ENCODE peak calls at places on chromosomes 7 and 10, in nine cellular contexts. B is Caco-2, G is AG04450, J is IMR-90, A is WERI-Rb-1, Q is mammary epithelial cell, I is SJSA1, Z is BJ, N is K562. W is an unnamed sample.

GRCh38 chr7:151115836-151116418 is 29.7 kb downstream of the AGAP3 start:
- DNase-seq in B (no peak), G (no peak), J (no peak), A (no peak), Q (peak; percentile 96), I (no peak), Z (no peak), N (no peak), W (no peak)

GRCh38 chr7:600149-600814 is 80.6 kb upstream of the PDGFA start:
- DNase-seq in B (no peak), G (no peak), J (no peak), A (no peak), Q (no peak), I (no peak), Z (no peak), N (no peak), W (no peak)

GRCh38 chr7:35593896-35594295 is 101.0 kb downstream of the HERPUD2 start:
- DNase-seq in B (peak; percentile 31), G (no peak), J (no peak), A (peak; percentile 40), Q (no peak), I (no peak), Z (no peak), N (peak; percentile 59), W (no peak)

GRCh38 chr7:151491859-151492258 is 27.8 kb downstream of the RHEB start:
- DNase-seq in B (peak; percentile 53), G (peak; percentile 54), J (peak; percentile 90), A (no peak), Q (peak; percentile 86), I (peak; percentile 73), Z (peak; percentile 62), N (no peak), W (peak; percentile 77)

GRCh38 chr7:129017264-129017663 is 37.6 kb downstream of the TNPO3 start:
- DNase-seq in B (no peak), G (no peak), J (no peak), A (no peak), Q (no peak), I (no peak), Z (no peak), N (no peak), W (no peak)

GRCh38 chr7:99571768-99572167 is 13.3 kb downstream of the ZNF655 start:
- DNase-seq in B (no peak), G (no peak), J (no peak), A (no peak), Q (no peak), I (no peak), Z (no peak), N (no peak), W (no peak)

GRCh38 chr10:11125004-11125403 is 107.3 kb downstream of the CELF2 start:
- DNase-seq in B (no peak), G (no peak), J (no peak), A (no peak), Q (no peak), I (no peak), Z (no peak), N (no peak), W (no peak)

GRCh38 chr7:142482899-142483658 is 225.2 kb upstream of the PRSS58 start:
- DNase-seq in B (peak; percentile 63), G (no peak), J (peak; percentile 66), A (peak; percentile 76), Q (peak; percentile 27), I (peak; percentile 37), Z (no peak), N (peak; percentile 49), W (peak; percentile 47)

GRCh38 chr10:3222068-3222467 is 49.5 kb upstream of the PITRM1 start:
- DNase-seq in B (no peak), G (no peak), J (no peak), A (no peak), Q (no peak), I (peak; percentile 51), Z (no peak), N (peak; percentile 15), W (peak; percentile 63)

DNA sequence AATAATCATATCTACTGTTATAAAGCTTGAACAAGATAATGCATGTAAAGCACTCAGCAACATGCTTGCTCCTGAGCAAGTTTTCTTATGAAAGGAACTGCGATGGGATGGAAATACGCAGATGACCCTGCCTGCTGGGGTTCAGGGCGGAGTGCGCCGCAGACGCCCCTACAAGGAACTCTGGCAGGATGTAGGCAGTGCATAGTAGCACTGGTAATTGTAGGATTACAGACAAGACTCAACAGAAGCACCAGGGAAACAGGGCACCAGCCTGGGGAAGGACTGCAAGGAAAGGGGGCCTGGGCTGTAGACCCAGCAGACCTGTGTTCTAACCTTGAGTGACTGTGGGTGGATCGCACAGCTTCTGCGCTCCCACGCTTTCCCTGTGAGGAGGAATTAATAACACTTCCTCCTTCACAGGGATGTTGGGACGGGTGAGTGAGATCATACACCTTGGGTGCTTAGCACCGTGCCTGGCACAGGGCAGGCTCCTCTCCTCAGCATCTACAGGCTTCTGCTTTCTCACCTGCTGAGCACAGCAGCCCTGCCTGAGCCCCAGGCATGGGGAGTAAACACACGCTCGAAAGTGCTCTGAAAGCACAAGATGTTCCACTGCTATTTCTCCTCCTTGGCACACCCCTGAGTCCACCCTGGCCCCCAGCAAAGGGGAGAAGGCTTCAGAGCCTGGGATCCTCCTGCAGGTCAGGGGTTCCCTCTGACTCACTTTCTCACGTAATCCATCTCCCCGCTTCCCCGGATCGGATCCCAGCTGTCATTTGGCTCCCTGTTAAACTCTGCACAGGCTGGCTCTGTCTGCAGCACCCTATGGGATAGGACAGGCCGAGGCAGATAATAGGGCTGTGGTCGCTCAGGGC is 19.2 kb downstream of the ITPRIP start:
- DNase-seq in B (no peak), G (no peak), J (peak; percentile 73), A (no peak), Q (no peak), I (no peak), Z (no peak), N (no peak), W (no peak)
- H3K4me3 ChIP-seq in B (no peak overlapping the region), G (no peak overlapping the region), J (no peak overlapping the region), A (no peak overlapping the region), Q (no peak overlapping the region), I (no peak overlapping the region), Z (no peak overlapping the region), N (no peak overlapping the region), W (no peak overlapping the region)

GRCh38 chr7:112195717-112196116 is 10.5 kb downstream of the DOCK4 start:
- DNase-seq in B (no peak), G (no peak), J (no peak), A (no peak), Q (no peak), I (no peak), Z (no peak), N (no peak), W (no peak)
- H3K27me3 ChIP-seq in B (no peaks in the 10 kb centered on the region), G (no peaks in the 10 kb centered on the region), J (no peaks in the 10 kb centered on the region), A (no peaks in the 10 kb centered on the region), Q (no peaks in the 10 kb centered on the region), I (no peaks in the 10 kb centered on the region), Z (no peaks in the 10 kb centered on the region), N (peaks cover 12% of the 10 kb centered on the region), W (no peaks in the 10 kb centered on the region)

GRCh38 chr10:132329565-132330485 is 2.2 kb upstream of the LRRC27 start:
- DNase-seq in B (no peak), G (no peak), J (peak; percentile 36), A (no peak), Q (peak; percentile 11), I (peak; percentile 56), Z (no peak), N (peak; percentile 52), W (peak; percentile 52)
- H3K4me3 ChIP-seq in B (peak overlapping the region; percentile 95), G (peak overlapping the region; percentile 93), J (peak overlapping the region; percentile 40), A (no peak overlapping the region), Q (peak overlapping the region; percentile 1), I (peak overlapping the region; percentile 94), Z (peak overlapping the region; percentile 97), N (peak overlapping the region; percentile 82), W (peak overlapping the region; percentile 91)

GRCh38 chr7:127620406-127621233 is 2.7 kb upstream of the PAX4 start:
- DNase-seq in B (no peak), G (no peak), J (no peak), A (no peak), Q (peak; percentile 23), I (no peak), Z (no peak), N (no peak), W (no peak)
- H3K27me3 ChIP-seq in B (peaks cover 4% of the 10 kb centered on the region), G (peaks cover 67% of the 10 kb centered on the region), J (peaks cover 63% of the 10 kb centered on the region), A (peaks cover 15% of the 10 kb centered on the region), Q (peaks cover 4% of the 10 kb centered on the region), I (peaks cover 70% of the 10 kb centered on the region), Z (peaks cover 42% of the 10 kb centered on the region), N (peaks cover 30% of the 10 kb centered on the region), W (peaks cover 56% of the 10 kb centered on the region)

GRCh38 chr10:29859521-29860130 is 199.8 kb downstream of the JCAD start:
- DNase-seq in B (no peak), G (no peak), J (peak; percentile 21), A (no peak), Q (peak; percentile 85), I (no peak), Z (peak; percentile 50), N (no peak), W (no peak)

GRCh38 chr10:29860159-29860558 is 199.2 kb downstream of the JCAD start:
- DNase-seq in B (no peak), G (no peak), J (peak; percentile 12), A (no peak), Q (peak; percentile 87), I (peak; percentile 37), Z (no peak), N (no peak), W (peak; percentile 25)

GRCh38 chr10:29858352-29859267 is 200.8 kb downstream of the JCAD start:
- DNase-seq in B (peak; percentile 85), G (peak; percentile 36), J (peak; percentile 82), A (peak; percentile 7), Q (peak; percentile 84), I (peak; percentile 72), Z (peak; percentile 20), N (no peak), W (peak; percentile 52)

GRCh38 chr10:29856295-29856694 is 203.1 kb downstream of the JCAD start:
- DNase-seq in B (no peak), G (no peak), J (no peak), A (no peak), Q (no peak), I (no peak), Z (no peak), N (no peak), W (no peak)

GRCh38 chr10:29857843-29858242 is 201.5 kb downstream of the JCAD start:
- DNase-seq in B (no peak), G (no peak), J (no peak), A (no peak), Q (no peak), I (no peak), Z (no peak), N (no peak), W (no peak)
- H3K4me3 ChIP-seq in B (no peak overlapping the region), G (no peak overlapping the region), J (no peak overlapping the region), A (no peak overlapping the region), Q (no peak overlapping the region), I (no peak overlapping the region), Z (no peak overlapping the region), N (no peak overlapping the region), W (no peak overlapping the region)

GRCh38 chr7:130490888-130491771 is 755 bp upstream of the MEST start:
- DNase-seq in B (no peak), G (no peak), J (peak; percentile 26), A (no peak), Q (no peak), I (peak; percentile 46), Z (no peak), N (no peak), W (peak; percentile 29)
- H3K27me3 ChIP-seq in B (no peaks in the 10 kb centered on the region), G (no peaks in the 10 kb centered on the region), J (no peaks in the 10 kb centered on the region), A (no peaks in the 10 kb centered on the region), Q (no peaks in the 10 kb centered on the region), I (no peaks in the 10 kb centered on the region), Z (peaks cover 1% of the 10 kb centered on the region), N (peaks cover 4% of the 10 kb centered on the region), W (no peaks in the 10 kb centered on the region)

W was measured in brain microvascular endothelial cell.